ENCODE peak calls at places on chromosome 4, in six cellular contexts. G is NCI-H2171 treated with DMSO at 0.1 percent for 48 hours, T is dermis microvascular lymphatic vessel endothelial cell, W is astrocyte of the cerebellum, D is NCI-H2081, E is HS-5. F is an unnamed sample.

GRCh38 chr4:76233534-76233933 is 18.0 kb upstream of the FAM47E start:
- DNase-seq in G (no peak), T (no peak), W (no peak), D (no peak), E (no peak), F (no peak)

GRCh38 chr4:141102367-141102766 is 30.9 kb downstream of the RNF150 start:
- DNase-seq in G (no peak), T (no peak), W (peak), D (no peak), E (peak), F (no peak)

GRCh38 chr4:57078685-57079521 is 31.3 kb downstream of the IGFBP7 start:
- DNase-seq in G (peak), T (peak), W (no peak), D (peak), E (no peak), F (no peak)

GRCh38 chr4:7351014-7351413 is 83.7 kb downstream of the PSAPL1 start:
- DNase-seq in G (no peak), T (no peak), W (no peak), D (no peak), E (no peak), F (no peak)

GRCh38 chr4:4687935-4688727 is 146.3 kb upstream of the STX18 start:
- DNase-seq in G (no peak), T (no peak), W (no peak), D (no peak), E (no peak), F (no peak)

GRCh38 chr4:80566203-80566872 is 230.8 kb downstream of the CFAP299 start:
- DNase-seq in G (no peak), T (no peak), W (no peak), D (peak), E (no peak), F (no peak)

GRCh38 chr4:154465085-154465484 is 26.5 kb downstream of the DCHS2 start:
- DNase-seq in G (no peak), T (no peak), W (peak), D (no peak), E (no peak), F (no peak)

GRCh38 chr4:7324651-7325121 is 110.0 kb downstream of the PSAPL1 start:
- DNase-seq in G (no peak), T (no peak), W (no peak), D (no peak), E (no peak), F (no peak)

GRCh38 chr4:145774473-145774872 is 94.5 kb downstream of the C4orf51 start:
- DNase-seq in G (no peak), T (no peak), W (no peak), D (no peak), E (no peak), F (no peak)

GRCh38 chr4:41409095-41409494 is 128.9 kb upstream of the LIMCH1 start:
- DNase-seq in G (no peak), T (no peak), W (no peak), D (no peak), E (no peak), F (no peak)

GRCh38 chr4:186029731-186030421 is 39.1 kb upstream of the TLR3 start:
- DNase-seq in G (peak), T (peak), W (peak), D (peak), E (no peak), F (peak)

GRCh38 chr4:82643994-82644730 is 82.4 kb upstream of the TMEM150C start:
- DNase-seq in G (no peak), T (no peak), W (peak), D (no peak), E (no peak), F (no peak)

GRCh38 chr4:87844476-87844875 is 11.7 kb downstream of the MEPE start:
- DNase-seq in G (no peak), T (no peak), W (no peak), D (no peak), E (no peak), F (no peak)

GRCh38 chr4:47213106-47213505 is 181.7 kb downstream of the GABRB1 start:
- DNase-seq in G (no peak), T (no peak), W (no peak), D (no peak), E (no peak), F (no peak)

GRCh38 chr4:84967292-84967651 is 782 bp upstream of the WDFY3 start:
- DNase-seq in G (no peak), T (peak), W (no peak), D (no peak), E (no peak), F (no peak)

GRCh38 chr4:142474398-142475087 is 371.6 kb downstream of the INPP4B start:
- DNase-seq in G (peak), T (no peak), W (no peak), D (no peak), E (no peak), F (peak)

GRCh38 chr4:87057835-87058234 is 123.0 kb downstream of the AFF1 start:
- DNase-seq in G (no peak), T (no peak), W (no peak), D (no peak), E (no peak), F (no peak)

GRCh38 chr4:182847956-182848450 is 69.2 kb downstream of the DCTD start:
- DNase-seq in G (no peak), T (no peak), W (no peak), D (no peak), E (no peak), F (no peak)

GRCh38 chr4:30553721-30554120 is 166.4 kb upstream of the PCDH7 start:
- DNase-seq in G (no peak), T (no peak), W (no peak), D (no peak), E (no peak), F (no peak)

GRCh38 chr4:56619160-56619559 is 61.9 kb downstream of the HOPX start:
- DNase-seq in G (peak), T (peak), W (peak), D (no peak), E (no peak), F (no peak)

GRCh38 chr4:56078866-56079265 is 130.1 kb downstream of the CEP135 start:
- DNase-seq in G (no peak), T (peak), W (peak), D (no peak), E (no peak), F (no peak)